ENCODE peak calls at places on chromosomes 13 and 19, in nine cellular contexts. V is heart right ventricle, B is neural progenitor cell, W is fibroblast of the aortic adventitia, Y is epithelial cell of esophagus, F is AG04450, Z is AG10803, I is hepatocyte, N is pancreas. A is an unnamed sample.
A peak's percentile ranks its signal among the peaks of the same experiment; 100 is the strongest.

GRCh38 chr19:3966051-3967017 is 4.6 kb downstream of the DAPK3 start:
- DNase-seq in V (no peak), N (peak; percentile 79), B (peak; percentile 0), Z (no peak), Y (no peak), F (no peak), W (no peak), I (peak; percentile 29), A (no peak)

GRCh38 chr13:49625392-49626137 is 2.7 kb upstream of the ARL11 start:
- DNase-seq in F (no peak), Y (no peak), I (peak; percentile 38), V (peak; percentile 58), Z (no peak), N (peak; percentile 69), W (no peak), B (no peak), A (peak; percentile 28)

GRCh38 chr13:62643007-62643483 is 1227.4 kb upstream of the PCDH20 start:
- DNase-seq in Y (peak; percentile 48), N (no peak), Z (no peak), V (no peak), B (no peak), I (peak; percentile 40), W (no peak), F (no peak), A (peak; percentile 58)

GRCh38 chr13:73073050-73073449 is 14.2 kb downstream of the KLF5 start:
- DNase-seq in V (no peak), N (no peak), I (no peak), Y (no peak), Z (no peak), B (no peak), W (no peak), F (no peak), A (no peak)

GRCh38 chr13:23510979-23511735 is 59.1 kb upstream of the TNFRSF19 start:
- DNase-seq in I (peak; percentile 57), B (peak; percentile 54), F (no peak), N (no peak), W (no peak), V (no peak), Z (no peak), Y (peak; percentile 54), A (peak; percentile 50)

GRCh38 chr13:45393941-45394570 is 24.1 kb downstream of the SLC25A30 start:
- DNase-seq in N (no peak), V (no peak), B (peak; percentile 74), F (no peak), I (peak; percentile 74), Y (peak; percentile 75), Z (peak; percentile 56), W (peak; percentile 68), A (peak; percentile 63)

GRCh38 chr13:92590503-92590908 is 636.1 kb upstream of the GPC6 start:
- DNase-seq in Z (no peak), N (no peak), Y (peak; percentile 20), B (no peak), F (no peak), W (peak; percentile 4), I (no peak), V (no peak), A (no peak)

GRCh38 chr19:18496167-18496979 is 25.5 kb downstream of the ELL start:
- DNase-seq in Z (peak; percentile 65), N (peak; percentile 89), F (no peak), B (no peak), I (no peak), W (peak; percentile 27), V (peak; percentile 35), Y (peak; percentile 94), A (peak; percentile 77)

GRCh38 chr19:49496574-49497008 is 357 bp downstream of the RPS11 start:
- DNase-seq in Y (no peak), V (no peak), I (no peak), Z (no peak), W (no peak), B (no peak), N (no peak), F (no peak), A (no peak)

GRCh38 chr19:49499030-49499670 is 2.9 kb downstream of the RPS11 start:
- DNase-seq in N (no peak), W (no peak), F (no peak), I (no peak), V (no peak), Z (no peak), Y (no peak), B (no peak), A (no peak)

GRCh38 chr19:49497047-49497789 is 984 bp downstream of the RPS11 start:
- DNase-seq in I (peak; percentile 83), B (peak; percentile 69), Y (peak; percentile 79), F (no peak), Z (peak; percentile 53), W (peak; percentile 60), N (no peak), V (peak; percentile 32), A (peak; percentile 65)

GRCh38 chr19:49498475-49498874 is 2.2 kb downstream of the RPS11 start:
- DNase-seq in F (no peak), Y (no peak), Z (no peak), I (no peak), V (no peak), N (no peak), W (no peak), B (no peak), A (no peak)

DNA sequence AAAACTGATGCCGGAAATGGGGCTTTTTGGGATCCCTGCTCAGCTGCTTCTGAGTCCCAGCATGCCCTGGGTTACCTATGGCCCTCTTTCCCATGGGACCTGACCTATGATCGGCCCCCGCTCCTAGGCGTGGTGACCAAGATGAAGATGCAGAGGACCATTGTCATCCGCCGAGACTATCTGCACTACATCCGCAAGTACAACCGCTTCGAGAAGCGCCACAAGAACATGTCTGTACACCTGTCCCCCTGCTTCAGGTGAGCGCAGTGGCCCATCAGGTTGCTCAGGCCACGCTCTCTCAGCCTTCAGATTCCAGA is 1.5 kb downstream of the RPS11 start:
- DNase-seq in F (no peak), Y (no peak), Z (no peak), W (no peak), I (peak; percentile 5), V (no peak), B (no peak), N (no peak), A (no peak)
- H3K4me3 ChIP-seq in F (peak overlapping the region; percentile 92), Y (peak overlapping the region; percentile 100), Z (peak overlapping the region; percentile 97), W (peak overlapping the region; percentile 96), I (peak overlapping the region; percentile 67), V (peak overlapping the region; percentile 83), B (peak overlapping the region; percentile 98), N (peak overlapping the region; percentile 59), A (peak overlapping the region; percentile 100)

GRCh38 chr19:28737021-28737525 is 475.9 kb downstream of the UQCRFS1 start:
- DNase-seq in Y (peak; percentile 21), F (peak; percentile 2), Z (peak; percentile 59), V (no peak), I (peak; percentile 43), N (no peak), B (peak; percentile 35), W (peak; percentile 79), A (peak; percentile 57)
- TF ChIP-seq CTCF in Y (peak; percentile 28), F (peak; percentile 55), Z (peak; percentile 71), V (peak; percentile 59), I (peak; percentile 71), N (peak; percentile 48), B (peak; percentile 69), W (peak; percentile 71), A (peak; percentile 66)

GRCh38 chr19:41888926-41889325 is 5.9 kb downstream of the ARHGEF1 start:
- DNase-seq in Z (no peak), B (no peak), I (no peak), V (no peak), N (no peak), F (no peak), W (no peak), Y (no peak), A (no peak)

GRCh38 chr19:41887711-41888382 is 4.9 kb downstream of the ARHGEF1 start:
- DNase-seq in I (peak; percentile 87), B (no peak), V (no peak), W (no peak), N (peak; percentile 65), F (no peak), Y (peak; percentile 97), Z (no peak), A (peak; percentile 20)

GRCh38 chr19:41883821-41884733 is 1.1 kb downstream of the ARHGEF1 start:
- DNase-seq in W (peak; percentile 95), B (peak; percentile 99), Y (peak; percentile 98), I (peak; percentile 98), Z (peak; percentile 97), F (peak; percentile 92), V (peak; percentile 95), N (peak; percentile 95), A (peak; percentile 94)

GRCh38 chr19:41889896-41890295 is 6.9 kb downstream of the ARHGEF1 start:
- DNase-seq in V (no peak), W (no peak), Y (no peak), N (no peak), I (no peak), B (no peak), Z (no peak), F (no peak), A (no peak)

DNA sequence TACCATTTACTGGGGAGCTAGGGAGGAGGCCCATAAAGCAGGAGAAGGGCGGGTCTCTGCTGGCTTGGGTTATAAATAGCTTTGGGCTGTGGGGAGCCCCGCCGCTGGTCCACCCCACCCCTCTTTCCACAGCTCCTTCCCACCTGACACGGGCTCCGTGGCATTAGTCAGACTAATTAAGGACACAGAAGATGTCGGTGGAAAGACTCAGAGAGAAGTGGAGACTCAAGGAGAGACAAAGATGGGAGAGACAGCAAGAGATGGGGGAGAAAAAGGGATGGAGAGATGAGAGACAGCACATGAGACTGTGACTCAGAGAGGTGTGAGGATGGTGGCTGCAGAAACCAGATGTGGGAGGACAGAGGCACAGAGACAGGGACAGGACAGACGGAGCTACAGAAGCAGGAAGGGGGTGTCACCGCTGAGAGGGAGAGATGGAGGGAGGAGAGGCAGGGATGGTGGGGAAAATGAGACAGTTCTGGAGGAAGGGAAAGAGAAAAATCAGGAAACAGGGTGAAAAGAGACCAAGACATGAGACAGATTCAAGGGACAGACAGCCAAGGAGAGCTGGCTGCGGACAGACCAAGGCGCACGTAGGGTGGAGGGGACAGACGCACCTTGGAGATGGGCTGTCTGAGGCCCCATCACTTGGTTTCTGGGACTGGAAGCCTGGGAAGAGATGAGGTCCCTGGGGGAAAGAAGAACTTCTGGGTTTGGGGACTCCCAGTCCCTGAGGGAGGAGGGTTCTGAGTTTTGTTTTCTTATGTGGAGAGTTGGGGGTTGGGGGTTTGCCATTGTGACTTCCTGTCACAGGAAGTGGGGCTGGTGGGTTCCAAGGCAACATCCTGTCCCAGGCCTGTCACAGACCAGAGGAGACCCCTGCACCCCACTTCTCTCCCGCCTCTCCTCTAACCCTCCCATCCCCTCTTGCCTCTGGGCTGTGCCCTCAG is 4.1 kb downstream of the ARHGEF1 start:
- DNase-seq in I (no peak), W (no peak), F (no peak), N (no peak), Z (no peak), B (no peak), Y (peak; percentile 48), V (no peak), A (no peak)
- H3K4me3 ChIP-seq in I (no peak overlapping the region), W (no peak overlapping the region), F (no peak overlapping the region), N (no peak overlapping the region), Z (no peak overlapping the region), B (no peak overlapping the region), Y (no peak overlapping the region), V (no peak overlapping the region), A (no peak overlapping the region)

DNA sequence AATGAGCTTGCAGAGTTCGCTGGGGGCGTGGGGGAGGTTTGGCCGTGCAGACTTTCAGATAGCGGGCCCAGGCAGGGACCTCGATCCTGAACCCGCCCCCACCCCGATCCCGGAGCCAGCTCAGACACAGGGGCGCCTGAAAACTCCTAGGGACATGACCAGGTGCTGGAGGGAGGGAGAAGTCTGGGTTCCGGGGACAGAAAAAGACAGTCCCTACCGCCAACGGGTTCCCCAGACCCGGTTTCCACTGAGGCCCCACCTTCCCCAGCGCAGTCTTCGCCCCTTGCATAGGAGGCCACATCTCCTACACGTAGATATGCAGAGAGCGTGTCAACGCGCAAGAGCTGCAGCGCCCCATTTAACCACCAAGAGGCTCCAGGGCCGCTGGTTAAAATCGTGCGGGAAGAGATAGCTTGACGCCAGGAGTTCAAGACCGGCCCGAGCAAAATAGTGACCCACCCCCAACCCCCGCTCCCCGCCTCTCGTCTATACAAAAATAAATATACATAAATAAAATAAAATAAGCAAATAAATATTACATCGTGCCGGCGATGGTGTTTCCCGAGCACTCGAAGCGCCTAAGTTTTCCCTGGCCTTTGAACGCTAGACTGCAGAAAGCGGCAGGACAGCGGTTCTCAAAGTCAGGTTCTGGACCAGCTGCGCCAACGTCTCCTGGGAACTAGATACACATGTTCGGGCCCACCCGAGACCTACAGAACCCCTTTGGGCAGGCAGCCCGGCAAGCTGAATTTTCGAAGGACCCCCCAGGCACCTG is 8.3 kb downstream of the CCDC8 start:
- DNase-seq in B (peak; percentile 75), N (peak; percentile 42), I (peak; percentile 85), W (peak; percentile 47), Z (no peak), V (no peak), Y (peak; percentile 50), F (no peak), A (peak; percentile 53)
- TF ChIP-seq CTCF in B (peak; percentile 45), N (no peak), I (peak; percentile 53), W (peak; percentile 32), Z (peak; percentile 23), V (peak; percentile 7), Y (peak; percentile 34), F (peak; percentile 29), A (peak; percentile 37)

A was measured in fibroblast of mammary gland.